ENCODE peak calls at places on chromosomes 16 and 17, in eight cellular contexts. U is activated B cell treated with CpG ODN at 0.5 μM for 24 hours, E is fibroblast of mammary gland, A is cardiac fibroblast, S is B cell, Q is neural progenitor cell, D is stomach, O is left lung. I is an unnamed sample.

GRCh38 chr16:11621920-11622651 is 35.4 kb upstream of the LITAF start:
- DNase-seq in U (peak), E (no peak), A (no peak), S (peak), Q (no peak), D (no peak), O (no peak), I (no peak)

GRCh38 chr17:2542456-2542855 is 30.8 kb upstream of the METTL16 start:
- DNase-seq in U (no peak), E (no peak), A (no peak), S (peak), Q (no peak), D (no peak), O (no peak), I (no peak)

GRCh38 chr16:5504028-5504758 is 406.6 kb upstream of the EEF2KMT start:
- DNase-seq in U (no peak), E (no peak), A (no peak), S (no peak), Q (no peak), D (peak), O (no peak), I (no peak)

GRCh38 chr17:8966926-8967325 is 1.4 kb upstream of the PIK3R5 start:
- DNase-seq in U (no peak), E (no peak), A (no peak), S (peak), Q (no peak), D (no peak), O (no peak), I (no peak)

GRCh38 chr16:20774703-20775362 is 11.0 kb downstream of the ACSM3 start:
- DNase-seq in U (peak), E (peak), A (peak), S (peak), Q (peak), D (peak), O (peak), I (peak)

GRCh38 chr17:76023900-76024237 is 3.2 kb downstream of the EVPL start:
- DNase-seq in U (no peak), E (no peak), A (no peak), S (no peak), Q (no peak), D (no peak), O (no peak), I (no peak)

GRCh38 chr17:64095144-64095882 is 34.6 kb downstream of the ERN1 start:
- DNase-seq in U (no peak), E (no peak), A (no peak), S (no peak), Q (no peak), D (peak), O (no peak), I (no peak)

GRCh38 chr16:80718480-80719220 is 85.7 kb downstream of the CDYL2 start:
- DNase-seq in U (no peak), E (peak), A (peak), S (no peak), Q (peak), D (peak), O (peak), I (peak)

GRCh38 chr17:59785091-59785799 is 77.8 kb downstream of the VMP1 start:
- DNase-seq in U (no peak), E (peak), A (no peak), S (no peak), Q (no peak), D (no peak), O (no peak), I (peak)

GRCh38 chr17:77686903-77687302 is 271.6 kb upstream of the TNRC6C start:
- DNase-seq in U (no peak), E (no peak), A (no peak), S (no peak), Q (peak), D (no peak), O (no peak), I (no peak)

GRCh38 chr17:16158721-16159120 is 56.6 kb downstream of the NCOR1 start:
- DNase-seq in U (no peak), E (no peak), A (peak), S (no peak), Q (no peak), D (no peak), O (no peak), I (peak)

GRCh38 chr17:62179525-62180161 is 114.6 kb upstream of the MED13 start:
- DNase-seq in U (no peak), E (peak), A (peak), S (no peak), Q (no peak), D (no peak), O (no peak), I (peak)

GRCh38 chr17:15412606-15413005 is 54.8 kb downstream of the CDRT4 start:
- DNase-seq in U (no peak), E (no peak), A (no peak), S (no peak), Q (no peak), D (no peak), O (no peak), I (no peak)

GRCh38 chr16:83272201-83272600 is 535.6 kb upstream of the HSBP1 start:
- DNase-seq in U (no peak), E (no peak), A (no peak), S (no peak), Q (no peak), D (no peak), O (no peak), I (no peak)

GRCh38 chr17:39927928-39928867 is 666 bp downstream of the LRRC3C start:
- DNase-seq in U (peak), E (no peak), A (no peak), S (no peak), Q (peak), D (peak), O (peak), I (no peak)

GRCh38 chr17:40099627-40100418 is 566 bp downstream of the NR1D1 start:
- DNase-seq in U (peak), E (no peak), A (no peak), S (peak), Q (no peak), D (no peak), O (no peak), I (no peak)

GRCh38 chr17:4220655-4221054 is 43.1 kb downstream of the ANKFY1 start:
- DNase-seq in U (no peak), E (peak), A (peak), S (no peak), Q (no peak), D (no peak), O (no peak), I (peak)

GRCh38 chr16:30136971-30137601 is 14.1 kb upstream of the MAPK3 start:
- DNase-seq in U (no peak), E (no peak), A (no peak), S (no peak), Q (no peak), D (no peak), O (no peak), I (no peak)

GRCh38 chr16:23577493-23577892 is 18.6 kb downstream of the NDUFAB1 start:
- DNase-seq in U (no peak), E (no peak), A (no peak), S (no peak), Q (no peak), D (no peak), O (no peak), I (no peak)

GRCh38 chr17:38663964-38664644 is 10.7 kb downstream of the EPOP start:
- DNase-seq in U (no peak), E (no peak), A (no peak), S (no peak), Q (no peak), D (no peak), O (no peak), I (no peak)

GRCh38 chr17:38660097-38661026 is 14.4 kb downstream of the EPOP start:
- DNase-seq in U (no peak), E (no peak), A (no peak), S (no peak), Q (no peak), D (no peak), O (peak), I (no peak)

GRCh38 chr17:38659415-38659814 is 15.3 kb downstream of the EPOP start:
- DNase-seq in U (no peak), E (no peak), A (no peak), S (no peak), Q (no peak), D (no peak), O (no peak), I (no peak)

GRCh38 chr17:38667099-38667786 is 7.5 kb downstream of the EPOP start:
- DNase-seq in U (peak), E (peak), A (peak), S (peak), Q (peak), D (peak), O (peak), I (peak)

GRCh38 chr17:38663125-38663751 is 11.5 kb downstream of the EPOP start:
- DNase-seq in U (no peak), E (peak), A (peak), S (peak), Q (peak), D (peak), O (peak), I (peak)
- TF ChIP-seq CTCF in U (no peak), E (peak), A (peak), S (peak), Q (peak), D (peak), O (peak), I (peak)

GRCh38 chr17:43384476-43384862 is 14.3 kb upstream of the ARL4D start:
- DNase-seq in U (no peak), E (no peak), A (no peak), S (no peak), Q (no peak), D (no peak), O (no peak), I (no peak)
- TF ChIP-seq CTCF in U (no peak), E (no peak), A (no peak), S (no peak), Q (no peak), D (no peak), O (no peak), I (no peak)

DNA sequence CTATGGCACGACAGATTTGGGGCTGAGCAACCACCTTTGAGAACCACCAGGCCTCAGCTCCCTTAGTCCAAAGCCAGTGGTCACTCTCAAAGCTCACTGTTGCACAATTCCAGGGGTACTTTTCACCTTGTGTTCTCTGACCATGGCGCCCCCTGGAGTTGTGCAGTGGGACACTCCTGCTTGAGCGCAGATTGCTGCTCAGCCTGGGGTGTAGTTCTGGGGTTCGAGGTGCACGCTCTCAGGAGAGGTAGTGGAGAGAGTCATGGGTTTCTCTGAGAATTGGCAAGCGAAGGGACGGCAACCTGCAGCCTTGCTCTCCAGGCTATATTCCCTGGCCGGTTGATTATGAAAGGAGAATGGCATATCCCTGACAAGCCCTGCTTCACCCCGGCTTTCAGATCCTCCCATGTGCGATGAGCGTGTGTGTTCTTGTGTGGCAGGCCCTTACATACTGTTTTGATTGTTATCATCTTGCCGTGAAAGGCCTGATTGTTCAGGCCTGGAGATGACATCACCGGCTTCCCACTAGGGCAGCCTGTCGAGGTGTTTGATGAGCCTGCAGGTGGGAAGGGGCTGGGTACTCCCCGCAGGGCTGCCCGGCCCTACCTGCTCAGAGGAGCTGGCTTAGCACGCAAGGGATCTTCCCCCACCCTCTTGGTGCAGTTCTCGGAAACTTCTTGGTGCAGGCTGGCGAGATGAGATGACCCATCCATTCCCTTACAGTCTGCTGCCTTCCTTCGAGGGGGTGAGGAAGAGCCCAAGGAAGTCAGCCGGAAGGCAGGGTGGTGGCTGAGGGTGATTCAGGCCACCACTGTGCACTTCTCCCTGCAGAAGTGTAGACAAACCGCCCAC is 431.2 kb downstream of the SLC39A11 start:
- DNase-seq in U (no peak), E (no peak), A (no peak), S (no peak), Q (no peak), D (no peak), O (no peak), I (no peak)
- TF ChIP-seq CTCF in U (no peak), E (peak), A (peak), S (no peak), Q (peak), D (no peak), O (no peak), I (peak)

GRCh38 chr16:87653234-87653633 is 50.9 kb downstream of the JPH3 start:
- DNase-seq in U (no peak), E (no peak), A (no peak), S (no peak), Q (no peak), D (no peak), O (no peak), I (no peak)
- TF ChIP-seq CTCF in U (no peak), E (peak), A (peak), S (peak), Q (peak), D (no peak), O (peak), I (peak)

GRCh38 chr17:44008205-44008909 is 3.9 kb downstream of the NAGS start:
- DNase-seq in U (no peak), E (no peak), A (no peak), S (no peak), Q (no peak), D (no peak), O (no peak), I (no peak)
- TF ChIP-seq CTCF in U (no peak), E (no peak), A (no peak), S (no peak), Q (no peak), D (no peak), O (no peak), I (no peak)

GRCh38 chr17:27354051-27354490 is 60.2 kb downstream of the WSB1 start:
- DNase-seq in U (no peak), E (no peak), A (no peak), S (no peak), Q (no peak), D (no peak), O (no peak), I (no peak)
- TF ChIP-seq CTCF in U (no peak), E (no peak), A (no peak), S (peak), Q (no peak), D (no peak), O (no peak), I (no peak)